ENCODE peak calls at places on chromosomes 16 and 17, in six cellular contexts. One of them, this sample, is unnamed.
A peak's percentile ranks its signal among the peaks of the same experiment; 100 is the strongest.

GRCh38 chr17:6231886-6232767 is 161.9 kb downstream of the WSCD1 start:
- DNase-seq in K562: no peak
- DNase-seq in HepG2: no peak
- DNase-seq in H1: no peak
- DNase-seq in GM12878: no peak
- DNase-seq in HCT116: no peak
- DNase-seq in this sample: no peak

GRCh38 chr16:1920727-1921155 is 2.5 kb upstream of the HS3ST6 start:
- DNase-seq in K562: peak; percentile 80
- DNase-seq in HepG2: no peak
- DNase-seq in H1: peak; percentile 78
- DNase-seq in GM12878: no peak
- DNase-seq in HCT116: no peak
- DNase-seq in this sample: peak; percentile 63

GRCh38 chr16:14641877-14642276 is 9.1 kb downstream of the BFAR start:
- DNase-seq in K562: no peak
- DNase-seq in HepG2: no peak
- DNase-seq in H1: no peak
- DNase-seq in GM12878: no peak
- DNase-seq in HCT116: no peak
- DNase-seq in this sample: no peak

GRCh38 chr16:79597775-79598174 is 2.8 kb downstream of the MAF start:
- DNase-seq in K562: no peak
- DNase-seq in HepG2: no peak
- DNase-seq in H1: no peak
- DNase-seq in GM12878: no peak
- DNase-seq in HCT116: no peak
- DNase-seq in this sample: no peak

GRCh38 chr17:35895602-35896001 is 15.4 kb upstream of the CCL5 start:
- DNase-seq in K562: no peak
- DNase-seq in HepG2: no peak
- DNase-seq in H1: no peak
- DNase-seq in GM12878: no peak
- DNase-seq in HCT116: no peak
- DNase-seq in this sample: no peak

GRCh38 chr16:85234310-85235235 is 122.3 kb upstream of the CIBAR2 start:
- DNase-seq in K562: peak; percentile 77
- DNase-seq in HepG2: peak; percentile 70
- DNase-seq in H1: peak; percentile 91
- DNase-seq in GM12878: no peak
- DNase-seq in HCT116: no peak
- DNase-seq in this sample: peak; percentile 92

GRCh38 chr17:72884066-72884465 is 208.4 kb downstream of the SLC39A11 start:
- DNase-seq in K562: no peak
- DNase-seq in HepG2: no peak
- DNase-seq in H1: no peak
- DNase-seq in GM12878: no peak
- DNase-seq in HCT116: no peak
- DNase-seq in this sample: no peak

GRCh38 chr16:51237861-51238378 is 86.8 kb upstream of the SALL1 start:
- DNase-seq in K562: no peak
- DNase-seq in HepG2: peak; percentile 43
- DNase-seq in H1: no peak
- DNase-seq in GM12878: no peak
- DNase-seq in HCT116: no peak
- DNase-seq in this sample: peak; percentile 49

GRCh38 chr16:63682844-63683243 is 1439.0 kb downstream of the CDH11 start:
- DNase-seq in K562: no peak
- DNase-seq in HepG2: no peak
- DNase-seq in H1: no peak
- DNase-seq in GM12878: no peak
- DNase-seq in HCT116: no peak
- DNase-seq in this sample: no peak

GRCh38 chr17:59093702-59094231 is 12.9 kb downstream of the TRIM37 start:
- DNase-seq in K562: no peak
- DNase-seq in HepG2: peak; percentile 15
- DNase-seq in H1: no peak
- DNase-seq in GM12878: no peak
- DNase-seq in HCT116: no peak
- DNase-seq in this sample: no peak

GRCh38 chr16:369866-370436 is 387 bp downstream of the MRPL28 start:
- DNase-seq in K562: peak; percentile 55
- DNase-seq in HepG2: no peak
- DNase-seq in H1: peak; percentile 69
- DNase-seq in GM12878: no peak
- DNase-seq in HCT116: no peak
- DNase-seq in this sample: no peak

GRCh38 chr17:58783380-58783779 is 27.7 kb downstream of the PPM1E start:
- DNase-seq in K562: peak; percentile 47
- DNase-seq in HepG2: no peak
- DNase-seq in H1: no peak
- DNase-seq in GM12878: no peak
- DNase-seq in HCT116: no peak
- DNase-seq in this sample: no peak

GRCh38 chr17:79760197-79760906 is 17.6 kb upstream of the CBX2 start:
- DNase-seq in K562: no peak
- DNase-seq in HepG2: peak; percentile 86
- DNase-seq in H1: no peak
- DNase-seq in GM12878: no peak
- DNase-seq in HCT116: no peak
- DNase-seq in this sample: no peak

GRCh38 chr16:11671676-11672075 is 3.4 kb downstream of the SNN start:
- DNase-seq in K562: no peak
- DNase-seq in HepG2: no peak
- DNase-seq in H1: no peak
- DNase-seq in GM12878: no peak
- DNase-seq in HCT116: no peak
- DNase-seq in this sample: no peak

GRCh38 chr17:1203111-1203966 is 23.6 kb upstream of the ABR start:
- DNase-seq in K562: peak; percentile 14
- DNase-seq in HepG2: no peak
- DNase-seq in H1: peak; percentile 94
- DNase-seq in GM12878: no peak
- DNase-seq in HCT116: no peak
- DNase-seq in this sample: peak; percentile 64

GRCh38 chr16:23504076-23504452 is 6.2 kb downstream of the GGA2 start:
- DNase-seq in K562: no peak
- DNase-seq in HepG2: no peak
- DNase-seq in H1: no peak
- DNase-seq in GM12878: no peak
- DNase-seq in HCT116: no peak
- DNase-seq in this sample: no peak

GRCh38 chr17:38894276-38894675 is 24.4 kb downstream of the LASP1 start:
- DNase-seq in K562: peak; percentile 72
- DNase-seq in HepG2: no peak
- DNase-seq in H1: no peak
- DNase-seq in GM12878: no peak
- DNase-seq in HCT116: no peak
- DNase-seq in this sample: no peak
- H3K4me1 ChIP-seq in K562: peaks cover 50% of the 10 kb centered on the region
- H3K4me1 ChIP-seq in HepG2: peaks cover 28% of the 10 kb centered on the region
- H3K4me1 ChIP-seq in H1: peaks cover 1% of the 10 kb centered on the region
- H3K4me1 ChIP-seq in GM12878: peaks cover 22% of the 10 kb centered on the region
- H3K4me1 ChIP-seq in HCT116: no peaks in the 10 kb centered on the region
- H3K4me1 ChIP-seq in this sample: peaks cover 43% of the 10 kb centered on the region

DNA sequence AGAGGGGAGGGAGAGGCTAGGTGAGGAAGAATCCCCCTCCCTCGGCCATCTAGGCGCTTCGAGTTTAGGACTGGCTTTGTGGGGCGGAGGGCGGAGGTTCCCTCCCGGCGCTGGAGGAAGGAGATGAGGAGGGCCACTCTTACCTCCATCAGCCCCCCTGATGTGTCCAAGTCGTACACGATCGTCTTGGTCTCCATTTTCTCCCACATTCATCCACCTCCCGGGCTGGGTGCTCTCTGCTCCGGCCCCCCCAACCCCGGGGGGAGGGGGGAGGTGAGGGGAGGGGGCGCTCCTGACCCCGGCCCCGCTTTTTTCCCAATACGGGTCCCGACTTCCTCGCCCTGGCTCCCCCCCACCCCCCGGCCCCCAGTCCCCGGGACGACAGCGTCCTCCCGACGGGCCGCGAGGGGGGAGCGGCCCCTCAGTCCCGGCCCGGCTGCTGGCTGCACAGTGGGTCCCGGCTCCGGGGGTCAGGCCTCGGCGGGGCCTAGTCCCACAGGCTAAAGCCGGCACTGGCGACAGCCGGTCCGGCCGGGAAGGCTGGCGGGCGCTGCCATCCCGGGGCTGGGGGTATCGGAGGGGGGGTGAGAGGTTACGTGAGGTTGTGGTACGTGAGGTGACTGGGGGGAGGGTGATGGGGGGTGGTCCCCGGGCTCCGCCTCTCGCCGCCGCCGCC is 428 bp downstream of the PHF12 start:
- DNase-seq in K562: no peak
- DNase-seq in HepG2: no peak
- DNase-seq in H1: no peak
- DNase-seq in GM12878: no peak
- DNase-seq in HCT116: no peak
- DNase-seq in this sample: no peak
- H3K4me3 ChIP-seq in K562: peak overlapping the region; percentile 61
- H3K4me3 ChIP-seq in HepG2: peak overlapping the region; percentile 97
- H3K4me3 ChIP-seq in H1: peak overlapping the region; percentile 90
- H3K4me3 ChIP-seq in GM12878: peak overlapping the region; percentile 92
- H3K4me3 ChIP-seq in HCT116: peak overlapping the region; percentile 81
- H3K4me3 ChIP-seq in this sample: peak overlapping the region; percentile 84

DNA sequence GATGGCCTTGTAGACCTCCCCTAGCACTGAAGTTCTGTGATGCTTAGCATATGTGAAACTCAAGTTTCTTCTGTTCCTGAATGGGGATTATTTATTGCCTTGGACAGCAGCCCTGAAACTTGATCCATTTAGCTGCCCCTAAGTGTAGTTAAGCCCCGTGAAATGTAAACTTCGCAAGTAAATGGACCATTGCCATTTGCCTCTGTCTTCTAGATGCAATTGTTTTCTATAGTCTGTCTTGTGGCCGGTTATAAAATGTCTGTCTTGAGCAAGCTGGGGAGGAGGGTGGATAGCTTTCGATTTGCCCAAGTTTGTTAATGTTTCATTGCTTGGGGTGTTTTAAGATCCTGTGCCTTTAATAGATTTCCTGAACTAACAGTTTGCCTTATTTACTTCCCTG is 261.8 kb downstream of the CDH13 start:
- DNase-seq in K562: no peak
- DNase-seq in HepG2: no peak
- DNase-seq in H1: no peak
- DNase-seq in GM12878: no peak
- DNase-seq in HCT116: no peak
- DNase-seq in this sample: no peak
- TF ChIP-seq ZNF274 in K562: no peak
- TF ChIP-seq ZNF274 in HepG2: no peak
- TF ChIP-seq ZNF274 in H1: no peak
- TF ChIP-seq ZNF274 in GM12878: no peak
- TF ChIP-seq ZNF274 in HCT116: no peak
- TF ChIP-seq ZNF274 in this sample: no peak

DNA sequence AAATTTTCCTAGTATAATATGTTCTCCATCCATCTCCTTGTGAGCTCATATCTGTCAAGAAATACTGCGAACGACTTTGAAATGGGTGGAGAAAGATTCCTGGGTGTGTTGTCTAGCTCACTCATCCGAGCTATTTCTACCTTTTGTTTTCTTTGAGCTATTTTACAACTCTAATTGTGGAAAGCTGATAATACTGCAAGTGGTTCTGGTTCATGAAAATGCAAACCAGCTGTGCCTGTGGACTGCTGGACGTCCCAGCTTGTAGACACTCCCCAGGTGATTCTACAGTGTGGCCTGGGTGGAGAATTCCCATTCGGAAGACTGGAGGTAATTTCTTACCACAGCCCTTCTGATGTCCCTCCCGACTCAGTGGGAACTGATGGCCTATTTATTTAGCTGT is 40.6 kb downstream of the CMIP start:
- DNase-seq in K562: no peak
- DNase-seq in HepG2: no peak
- DNase-seq in H1: no peak
- DNase-seq in GM12878: no peak
- DNase-seq in HCT116: no peak
- DNase-seq in this sample: no peak
- H3K4me1 ChIP-seq in K562: peaks cover 59% of the 10 kb centered on the region
- H3K4me1 ChIP-seq in HepG2: peaks cover 72% of the 10 kb centered on the region
- H3K4me1 ChIP-seq in H1: peaks cover 4% of the 10 kb centered on the region
- H3K4me1 ChIP-seq in GM12878: peaks cover 34% of the 10 kb centered on the region
- H3K4me1 ChIP-seq in HCT116: peaks cover 16% of the 10 kb centered on the region
- H3K4me1 ChIP-seq in this sample: peaks cover 15% of the 10 kb centered on the region

GRCh38 chr17:48626470-48627241 is 498 bp upstream of the HOXB9 start:
- DNase-seq in K562: peak; percentile 99
- DNase-seq in HepG2: no peak
- DNase-seq in H1: no peak
- DNase-seq in GM12878: no peak
- DNase-seq in HCT116: peak; percentile 88
- DNase-seq in this sample: no peak
- H3K4me3 ChIP-seq in K562: peak overlapping the region; percentile 97
- H3K4me3 ChIP-seq in HepG2: no peak overlapping the region
- H3K4me3 ChIP-seq in H1: peak overlapping the region; percentile 30
- H3K4me3 ChIP-seq in GM12878: peak overlapping the region; percentile 47
- H3K4me3 ChIP-seq in HCT116: peak overlapping the region; percentile 86
- H3K4me3 ChIP-seq in this sample: peak overlapping the region; percentile 21

GRCh38 chr17:39599665-39600468 is 7.9 kb downstream of the NEUROD2 start:
- DNase-seq in K562: no peak
- DNase-seq in HepG2: no peak
- DNase-seq in H1: peak; percentile 73
- DNase-seq in GM12878: no peak
- DNase-seq in HCT116: no peak
- DNase-seq in this sample: no peak

GRCh38 chr17:39599006-39599664 is 8.6 kb downstream of the NEUROD2 start:
- DNase-seq in K562: no peak
- DNase-seq in HepG2: no peak
- DNase-seq in H1: peak; percentile 73
- DNase-seq in GM12878: no peak
- DNase-seq in HCT116: no peak
- DNase-seq in this sample: no peak

GRCh38 chr17:39601010-39601597 is 6.6 kb downstream of the NEUROD2 start:
- DNase-seq in K562: no peak
- DNase-seq in HepG2: no peak
- DNase-seq in H1: peak; percentile 74
- DNase-seq in GM12878: no peak
- DNase-seq in HCT116: no peak
- DNase-seq in this sample: no peak

GRCh38 chr17:39601758-39602532 is 5.8 kb downstream of the NEUROD2 start:
- DNase-seq in K562: no peak
- DNase-seq in HepG2: no peak
- DNase-seq in H1: peak; percentile 52
- DNase-seq in GM12878: no peak
- DNase-seq in HCT116: no peak
- DNase-seq in this sample: no peak

GRCh38 chr17:39600469-39601009 is 7.2 kb downstream of the NEUROD2 start:
- DNase-seq in K562: no peak
- DNase-seq in HepG2: no peak
- DNase-seq in H1: peak; percentile 56
- DNase-seq in GM12878: no peak
- DNase-seq in HCT116: no peak
- DNase-seq in this sample: no peak
- TF ChIP-seq ZNF274 in K562: no peak
- TF ChIP-seq ZNF274 in HepG2: no peak
- TF ChIP-seq ZNF274 in H1: no peak
- TF ChIP-seq ZNF274 in GM12878: no peak
- TF ChIP-seq ZNF274 in HCT116: no peak
- TF ChIP-seq ZNF274 in this sample: no peak

This sample was measured in NT2/D1.